ENCODE peak calls at places on chromosomes 12 and 14, in eight cellular contexts. S is skeletal muscle cell, U is RWPE1, T is coronary artery, L is HS-5, Z is 8988T, K is AG08395, Y is A549. R is an unnamed sample.
A peak's percentile ranks its signal among the peaks of the same experiment; 100 is the strongest.

GRCh38 chr12:13547283-13547682 is 350.8 kb downstream of the EMP1 start:
- DNase-seq in S (no peak), L (no peak), K (no peak), U (no peak), Z (no peak), T (no peak), Y (no peak), R (no peak)

GRCh38 chr14:103949386-103949785 is 7.1 kb upstream of the RD3L start:
- DNase-seq in T (no peak), K (no peak), U (no peak), S (no peak), L (no peak), Y (no peak), Z (no peak), R (no peak)

GRCh38 chr12:99985129-99985570 is 414 bp upstream of the ANKS1B start:
- DNase-seq in Y (no peak), K (peak; percentile 7), L (no peak), T (no peak), Z (no peak), U (no peak), S (no peak), R (no peak)

GRCh38 chr12:29113101-29113500 is 36.0 kb upstream of the FAR2 start:
- DNase-seq in Z (no peak), U (peak; percentile 58), L (peak; percentile 2), T (no peak), S (no peak), Y (no peak), K (no peak), R (no peak)

GRCh38 chr12:124184456-124184855 is 110.4 kb upstream of the RFLNA start:
- DNase-seq in L (no peak), U (no peak), K (no peak), Y (no peak), T (no peak), Z (no peak), S (no peak), R (no peak)

GRCh38 chr14:20356422-20356821 is 13.0 kb downstream of the PARP2 start:
- DNase-seq in U (peak; percentile 26), Y (no peak), K (no peak), T (no peak), Z (no peak), L (no peak), S (no peak), R (no peak)

GRCh38 chr12:132477009-132477702 is 12.8 kb upstream of the FBRSL1 start:
- DNase-seq in Y (no peak), K (no peak), Z (no peak), L (no peak), S (no peak), T (no peak), U (no peak), R (no peak)

GRCh38 chr14:81301371-81301770 is 80.6 kb upstream of the GTF2A1 start:
- DNase-seq in K (no peak), U (no peak), Z (no peak), S (no peak), Y (no peak), L (no peak), T (no peak), R (no peak)

GRCh38 chr12:2582631-2583616 is 211.8 kb upstream of the FKBP4 start:
- DNase-seq in S (no peak), K (peak; percentile 76), L (no peak), T (no peak), Z (peak; percentile 60), U (peak; percentile 51), Y (peak; percentile 55), R (peak; percentile 94)

GRCh38 chr12:48197549-48197966 is 5.5 kb downstream of the OR10AD1 start:
- DNase-seq in U (no peak), Y (peak; percentile 51), L (no peak), S (no peak), Z (no peak), K (peak; percentile 32), T (no peak), R (no peak)

GRCh38 chr14:26773906-26774593 is 176.2 kb upstream of the NOVA1 start:
- DNase-seq in Z (no peak), U (peak; percentile 31), K (no peak), Y (no peak), T (no peak), S (no peak), L (no peak), R (no peak)

GRCh38 chr12:54419088-54419887 is at the start of gene ITGA5:
- DNase-seq in T (peak; percentile 90), K (peak; percentile 91), S (no peak), Y (peak; percentile 90), Z (peak; percentile 94), L (no peak), U (peak; percentile 93), R (peak; percentile 93)

GRCh38 chr12:91406920-91407341 is 224.3 kb upstream of the DCN start:
- DNase-seq in S (no peak), L (peak; percentile 15), U (peak; percentile 84), K (no peak), T (no peak), Z (no peak), Y (peak; percentile 20), R (no peak)

R was measured in H7.